ENCODE peak calls at places on chromosome 20, in ten cellular contexts. One of them, this sample, is unnamed.

GRCh38 chr20:2708073-2708415 is 15.5 kb downstream of the EBF4 start:
- DNase-seq in H9: peak; percentile 27
- DNase-seq in DND-41: no peak
- DNase-seq in AG10803: no peak
- DNase-seq in choroid plexus epithelial cell: no peak
- DNase-seq in thoracic aorta: no peak
- DNase-seq in OCI-LY7: no peak
- DNase-seq in type B pancreatic cell: no peak
- DNase-seq in fibroblast of lung: no peak
- DNase-seq in adrenal gland: no peak
- DNase-seq in this sample: no peak

GRCh38 chr20:43323592-43323991 is 133.9 kb upstream of the PTPRT start:
- DNase-seq in H9: peak; percentile 45
- DNase-seq in DND-41: no peak
- DNase-seq in AG10803: no peak
- DNase-seq in choroid plexus epithelial cell: no peak
- DNase-seq in thoracic aorta: no peak
- DNase-seq in OCI-LY7: no peak
- DNase-seq in type B pancreatic cell: no peak
- DNase-seq in fibroblast of lung: no peak
- DNase-seq in adrenal gland: no peak
- DNase-seq in this sample: no peak

GRCh38 chr20:13342469-13343242 is 121.6 kb downstream of the ISM1 start:
- DNase-seq in H9: no peak
- DNase-seq in DND-41: no peak
- DNase-seq in AG10803: peak; percentile 75
- DNase-seq in choroid plexus epithelial cell: no peak
- DNase-seq in thoracic aorta: no peak
- DNase-seq in OCI-LY7: no peak
- DNase-seq in type B pancreatic cell: no peak
- DNase-seq in fibroblast of lung: peak; percentile 42
- DNase-seq in adrenal gland: no peak
- DNase-seq in this sample: no peak

GRCh38 chr20:50610212-50610718 is 81.1 kb downstream of the RIPOR3 start:
- DNase-seq in H9: no peak
- DNase-seq in DND-41: no peak
- DNase-seq in AG10803: no peak
- DNase-seq in choroid plexus epithelial cell: no peak
- DNase-seq in thoracic aorta: no peak
- DNase-seq in OCI-LY7: peak; percentile 36
- DNase-seq in type B pancreatic cell: no peak
- DNase-seq in fibroblast of lung: no peak
- DNase-seq in adrenal gland: no peak
- DNase-seq in this sample: no peak

GRCh38 chr20:54112221-54112884 is 42.0 kb upstream of the BCAS1 start:
- DNase-seq in H9: no peak
- DNase-seq in DND-41: no peak
- DNase-seq in AG10803: peak; percentile 48
- DNase-seq in choroid plexus epithelial cell: no peak
- DNase-seq in thoracic aorta: no peak
- DNase-seq in OCI-LY7: no peak
- DNase-seq in type B pancreatic cell: no peak
- DNase-seq in fibroblast of lung: no peak
- DNase-seq in adrenal gland: peak; percentile 6
- DNase-seq in this sample: peak; percentile 72

GRCh38 chr20:11117808-11118528 is 444.2 kb upstream of the JAG1 start:
- DNase-seq in H9: no peak
- DNase-seq in DND-41: no peak
- DNase-seq in AG10803: peak; percentile 64
- DNase-seq in choroid plexus epithelial cell: peak; percentile 50
- DNase-seq in thoracic aorta: peak; percentile 7
- DNase-seq in OCI-LY7: no peak
- DNase-seq in type B pancreatic cell: no peak
- DNase-seq in fibroblast of lung: peak; percentile 61
- DNase-seq in adrenal gland: no peak
- DNase-seq in this sample: peak; percentile 78

GRCh38 chr20:23255658-23256385 is 94.8 kb upstream of the NXT1 start:
- DNase-seq in H9: no peak
- DNase-seq in DND-41: no peak
- DNase-seq in AG10803: peak; percentile 33
- DNase-seq in choroid plexus epithelial cell: peak; percentile 64
- DNase-seq in thoracic aorta: no peak
- DNase-seq in OCI-LY7: no peak
- DNase-seq in type B pancreatic cell: no peak
- DNase-seq in fibroblast of lung: peak; percentile 62
- DNase-seq in adrenal gland: no peak
- DNase-seq in this sample: no peak

GRCh38 chr20:13671500-13672288 is 33.0 kb upstream of the TASP1 start:
- DNase-seq in H9: no peak
- DNase-seq in DND-41: no peak
- DNase-seq in AG10803: peak; percentile 67
- DNase-seq in choroid plexus epithelial cell: peak; percentile 47
- DNase-seq in thoracic aorta: peak; percentile 17
- DNase-seq in OCI-LY7: no peak
- DNase-seq in type B pancreatic cell: no peak
- DNase-seq in fibroblast of lung: peak; percentile 46
- DNase-seq in adrenal gland: peak; percentile 24
- DNase-seq in this sample: peak; percentile 31

GRCh38 chr20:59195316-59195993 is 31.8 kb downstream of the ZNF831 start:
- DNase-seq in H9: no peak
- DNase-seq in DND-41: no peak
- DNase-seq in AG10803: no peak
- DNase-seq in choroid plexus epithelial cell: no peak
- DNase-seq in thoracic aorta: no peak
- DNase-seq in OCI-LY7: no peak
- DNase-seq in type B pancreatic cell: peak; percentile 47
- DNase-seq in fibroblast of lung: no peak
- DNase-seq in adrenal gland: no peak
- DNase-seq in this sample: no peak

GRCh38 chr20:44028868-44029847 is 114.5 kb downstream of the TOX2 start:
- DNase-seq in H9: no peak
- DNase-seq in DND-41: peak; percentile 59
- DNase-seq in AG10803: no peak
- DNase-seq in choroid plexus epithelial cell: no peak
- DNase-seq in thoracic aorta: no peak
- DNase-seq in OCI-LY7: no peak
- DNase-seq in type B pancreatic cell: peak; percentile 53
- DNase-seq in fibroblast of lung: no peak
- DNase-seq in adrenal gland: no peak
- DNase-seq in this sample: no peak

GRCh38 chr20:37384683-37385174 is 38.8 kb downstream of the SRC start:
- DNase-seq in H9: peak; percentile 68
- DNase-seq in DND-41: peak; percentile 69
- DNase-seq in AG10803: peak; percentile 52
- DNase-seq in choroid plexus epithelial cell: peak; percentile 35
- DNase-seq in thoracic aorta: no peak
- DNase-seq in OCI-LY7: peak; percentile 74
- DNase-seq in type B pancreatic cell: peak; percentile 85
- DNase-seq in fibroblast of lung: peak; percentile 49
- DNase-seq in adrenal gland: peak; percentile 80
- DNase-seq in this sample: peak; percentile 38

GRCh38 chr20:21104466-21104761 is 1.7 kb downstream of the LINC00237 start:
- DNase-seq in H9: peak; percentile 62
- DNase-seq in DND-41: no peak
- DNase-seq in AG10803: no peak
- DNase-seq in choroid plexus epithelial cell: no peak
- DNase-seq in thoracic aorta: no peak
- DNase-seq in OCI-LY7: no peak
- DNase-seq in type B pancreatic cell: no peak
- DNase-seq in fibroblast of lung: no peak
- DNase-seq in adrenal gland: no peak
- DNase-seq in this sample: no peak

GRCh38 chr20:59672576-59672975 is 68.2 kb downstream of the PHACTR3 start:
- DNase-seq in H9: no peak
- DNase-seq in DND-41: no peak
- DNase-seq in AG10803: no peak
- DNase-seq in choroid plexus epithelial cell: no peak
- DNase-seq in thoracic aorta: no peak
- DNase-seq in OCI-LY7: no peak
- DNase-seq in type B pancreatic cell: no peak
- DNase-seq in fibroblast of lung: no peak
- DNase-seq in adrenal gland: no peak
- DNase-seq in this sample: no peak

DNA sequence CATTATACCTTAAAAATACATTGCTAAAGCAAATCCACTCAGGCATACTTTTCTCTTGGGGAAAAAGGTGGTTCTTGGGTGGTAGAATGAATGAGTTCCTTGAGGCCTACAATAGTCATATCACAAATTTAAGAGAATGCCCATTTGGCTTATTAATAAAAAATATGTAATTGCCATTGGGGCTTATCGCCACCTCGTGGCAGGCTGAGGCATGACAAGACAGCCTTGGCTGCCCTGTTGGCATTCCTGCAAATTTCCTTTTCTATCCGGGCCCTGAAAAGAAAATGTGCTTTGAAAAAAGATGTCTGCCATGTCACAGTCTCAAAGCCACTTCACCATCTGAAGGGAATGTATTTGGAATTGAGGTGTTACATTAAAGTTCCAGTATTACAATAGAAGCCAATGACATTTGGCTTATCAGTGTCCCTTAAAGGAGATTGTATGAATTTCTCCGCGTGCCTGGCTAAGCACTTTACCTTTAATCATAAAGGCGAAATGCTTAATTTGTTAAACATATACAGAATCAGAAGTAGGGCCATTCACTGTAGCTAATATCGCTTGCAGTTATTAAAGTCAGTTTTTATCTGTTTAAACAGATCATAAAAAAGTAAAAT is 188.3 kb upstream of the ZFP64 start:
- DNase-seq in H9: no peak
- DNase-seq in DND-41: peak; percentile 27
- DNase-seq in AG10803: peak; percentile 15
- DNase-seq in choroid plexus epithelial cell: peak; percentile 51
- DNase-seq in thoracic aorta: no peak
- DNase-seq in OCI-LY7: peak; percentile 11
- DNase-seq in type B pancreatic cell: no peak
- DNase-seq in fibroblast of lung: peak; percentile 48
- DNase-seq in adrenal gland: peak; percentile 68
- DNase-seq in this sample: peak; percentile 36
- TF ChIP-seq CTCF in H9: peak; percentile 96
- TF ChIP-seq CTCF in DND-41: peak; percentile 91
- TF ChIP-seq CTCF in AG10803: peak; percentile 91
- TF ChIP-seq CTCF in choroid plexus epithelial cell: peak; percentile 98
- TF ChIP-seq CTCF in thoracic aorta: peak; percentile 58
- TF ChIP-seq CTCF in OCI-LY7: peak; percentile 97
- TF ChIP-seq CTCF in type B pancreatic cell: peak; percentile 97
- TF ChIP-seq CTCF in fibroblast of lung: peak; percentile 99
- TF ChIP-seq CTCF in adrenal gland: peak; percentile 76
- TF ChIP-seq CTCF in this sample: peak; percentile 88

GRCh38 chr20:34302312-34302722 is 838 bp downstream of the AHCY start:
- DNase-seq in H9: no peak
- DNase-seq in DND-41: no peak
- DNase-seq in AG10803: peak; percentile 59
- DNase-seq in choroid plexus epithelial cell: peak; percentile 53
- DNase-seq in thoracic aorta: no peak
- DNase-seq in OCI-LY7: no peak
- DNase-seq in type B pancreatic cell: no peak
- DNase-seq in fibroblast of lung: peak; percentile 49
- DNase-seq in adrenal gland: no peak
- DNase-seq in this sample: no peak
- TF ChIP-seq CTCF in H9: peak; percentile 61
- TF ChIP-seq CTCF in DND-41: peak; percentile 50
- TF ChIP-seq CTCF in AG10803: peak; percentile 28
- TF ChIP-seq CTCF in choroid plexus epithelial cell: peak; percentile 7
- TF ChIP-seq CTCF in thoracic aorta: no peak
- TF ChIP-seq CTCF in OCI-LY7: peak; percentile 46
- TF ChIP-seq CTCF in type B pancreatic cell: peak; percentile 62
- TF ChIP-seq CTCF in fibroblast of lung: no peak
- TF ChIP-seq CTCF in adrenal gland: no peak
- TF ChIP-seq CTCF in this sample: no peak

GRCh38 chr20:62203378-62204030 is 16.6 kb downstream of the HRH3 start:
- DNase-seq in H9: no peak
- DNase-seq in DND-41: no peak
- DNase-seq in AG10803: no peak
- DNase-seq in choroid plexus epithelial cell: peak; percentile 34
- DNase-seq in thoracic aorta: no peak
- DNase-seq in OCI-LY7: no peak
- DNase-seq in type B pancreatic cell: no peak
- DNase-seq in fibroblast of lung: no peak
- DNase-seq in adrenal gland: no peak
- DNase-seq in this sample: peak; percentile 17

GRCh38 chr20:62208805-62209755 is 11.0 kb downstream of the HRH3 start:
- DNase-seq in H9: peak; percentile 80
- DNase-seq in DND-41: no peak
- DNase-seq in AG10803: no peak
- DNase-seq in choroid plexus epithelial cell: no peak
- DNase-seq in thoracic aorta: no peak
- DNase-seq in OCI-LY7: no peak
- DNase-seq in type B pancreatic cell: no peak
- DNase-seq in fibroblast of lung: no peak
- DNase-seq in adrenal gland: peak; percentile 22
- DNase-seq in this sample: peak; percentile 42

GRCh38 chr20:62205618-62206387 is 14.3 kb downstream of the HRH3 start:
- DNase-seq in H9: no peak
- DNase-seq in DND-41: no peak
- DNase-seq in AG10803: no peak
- DNase-seq in choroid plexus epithelial cell: no peak
- DNase-seq in thoracic aorta: no peak
- DNase-seq in OCI-LY7: no peak
- DNase-seq in type B pancreatic cell: no peak
- DNase-seq in fibroblast of lung: no peak
- DNase-seq in adrenal gland: no peak
- DNase-seq in this sample: no peak

GRCh38 chr20:62208061-62208804 is 11.8 kb downstream of the HRH3 start:
- DNase-seq in H9: no peak
- DNase-seq in DND-41: no peak
- DNase-seq in AG10803: no peak
- DNase-seq in choroid plexus epithelial cell: no peak
- DNase-seq in thoracic aorta: no peak
- DNase-seq in OCI-LY7: no peak
- DNase-seq in type B pancreatic cell: no peak
- DNase-seq in fibroblast of lung: no peak
- DNase-seq in adrenal gland: no peak
- DNase-seq in this sample: no peak

DNA sequence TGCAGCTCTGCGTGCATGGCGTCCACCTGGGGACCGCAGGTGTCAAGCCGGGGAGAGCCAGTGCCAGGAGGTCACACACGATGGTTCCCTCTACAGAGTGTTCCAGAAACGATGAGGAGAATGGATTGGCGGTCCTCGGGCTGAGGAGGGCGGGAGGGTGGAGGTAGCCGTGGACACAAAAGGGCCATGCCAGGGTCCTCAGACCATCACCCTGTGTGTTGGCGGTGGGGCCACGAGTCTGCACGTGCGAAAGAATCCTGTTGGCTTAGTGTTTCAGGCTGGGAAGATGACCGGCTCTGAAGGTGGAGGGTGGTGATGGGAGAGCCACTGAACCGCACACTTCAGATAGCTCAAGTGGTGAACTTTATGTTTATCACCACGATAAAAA is 13.7 kb downstream of the HRH3 start:
- DNase-seq in H9: no peak
- DNase-seq in DND-41: no peak
- DNase-seq in AG10803: no peak
- DNase-seq in choroid plexus epithelial cell: no peak
- DNase-seq in thoracic aorta: no peak
- DNase-seq in OCI-LY7: no peak
- DNase-seq in type B pancreatic cell: no peak
- DNase-seq in fibroblast of lung: no peak
- DNase-seq in adrenal gland: no peak
- DNase-seq in this sample: no peak
- TF ChIP-seq CTCF in H9: no peak
- TF ChIP-seq CTCF in DND-41: no peak
- TF ChIP-seq CTCF in AG10803: no peak
- TF ChIP-seq CTCF in choroid plexus epithelial cell: no peak
- TF ChIP-seq CTCF in thoracic aorta: no peak
- TF ChIP-seq CTCF in OCI-LY7: no peak
- TF ChIP-seq CTCF in type B pancreatic cell: no peak
- TF ChIP-seq CTCF in fibroblast of lung: no peak
- TF ChIP-seq CTCF in adrenal gland: no peak
- TF ChIP-seq CTCF in this sample: no peak

GRCh38 chr20:47198254-47198671 is 158.2 kb downstream of the ZMYND8 start:
- DNase-seq in H9: no peak
- DNase-seq in DND-41: no peak
- DNase-seq in AG10803: no peak
- DNase-seq in choroid plexus epithelial cell: peak; percentile 21
- DNase-seq in thoracic aorta: no peak
- DNase-seq in OCI-LY7: no peak
- DNase-seq in type B pancreatic cell: no peak
- DNase-seq in fibroblast of lung: no peak
- DNase-seq in adrenal gland: no peak
- DNase-seq in this sample: peak; percentile 51
- TF ChIP-seq CTCF in H9: no peak
- TF ChIP-seq CTCF in DND-41: no peak
- TF ChIP-seq CTCF in AG10803: no peak
- TF ChIP-seq CTCF in choroid plexus epithelial cell: no peak
- TF ChIP-seq CTCF in thoracic aorta: no peak
- TF ChIP-seq CTCF in OCI-LY7: no peak
- TF ChIP-seq CTCF in type B pancreatic cell: no peak
- TF ChIP-seq CTCF in fibroblast of lung: no peak
- TF ChIP-seq CTCF in adrenal gland: no peak
- TF ChIP-seq CTCF in this sample: no peak

This sample was measured in MCF 10A.